ENCODE peak calls at places on chromosomes 13 and 19, in seven cellular contexts. C, I, D, O, R, E and J are unnamed samples.

GRCh38 chr19:46578450-46578849 is 22.7 kb upstream of the CALM3 start:
- DNase-seq in C (no peak), I (no peak), D (no peak), O (no peak), R (no peak), E (no peak), J (no peak)

GRCh38 chr19:33717878-33718277 is 78.8 kb upstream of the KCTD15 start:
- DNase-seq in C (no peak), I (no peak), D (no peak), O (no peak), R (no peak), E (no peak), J (no peak)

GRCh38 chr19:47274891-47275865 is 493 bp downstream of the INAFM1 start:
- DNase-seq in C (no peak), I (no peak), D (no peak), O (peak), R (no peak), E (peak), J (no peak)

GRCh38 chr19:19406878-19407639 is 1.6 kb downstream of the GATAD2A start:
- DNase-seq in C (peak), I (peak), D (peak), O (peak), R (no peak), E (peak), J (no peak)

GRCh38 chr19:5921777-5922176 is 7.7 kb downstream of the CAPS start:
- DNase-seq in C (no peak), I (no peak), D (no peak), O (no peak), R (no peak), E (no peak), J (no peak)

GRCh38 chr19:1312732-1313694 is 27.3 kb downstream of the EFNA2 start:
- DNase-seq in C (peak), I (no peak), D (no peak), O (no peak), R (no peak), E (peak), J (peak)

GRCh38 chr13:37797606-37798005 is 72.0 kb downstream of the TRPC4 start:
- DNase-seq in C (no peak), I (no peak), D (no peak), O (no peak), R (no peak), E (peak), J (no peak)

GRCh38 chr13:41905600-41906254 is 55.2 kb downstream of the VWA8 start:
- DNase-seq in C (peak), I (no peak), D (no peak), O (no peak), R (no peak), E (peak), J (no peak)

GRCh38 chr13:113148407-113148806 is 10.0 kb upstream of the PROZ start:
- DNase-seq in C (no peak), I (no peak), D (no peak), O (no peak), R (no peak), E (no peak), J (no peak)

GRCh38 chr13:50873481-50873880 is 30.0 kb upstream of the DLEU7 start:
- DNase-seq in C (no peak), I (no peak), D (no peak), O (no peak), R (no peak), E (no peak), J (no peak)

GRCh38 chr13:28558126-28558525 is 63.2 kb upstream of the FLT1 start:
- DNase-seq in C (no peak), I (no peak), D (no peak), O (no peak), R (no peak), E (peak), J (no peak)

GRCh38 chr13:73223372-73223781 is 164.6 kb downstream of the KLF5 start:
- DNase-seq in C (peak), I (no peak), D (no peak), O (no peak), R (no peak), E (no peak), J (no peak)

GRCh38 chr13:97879646-97880297 is 73.7 kb upstream of the IPO5 start:
- DNase-seq in C (no peak), I (no peak), D (no peak), O (no peak), R (no peak), E (peak), J (no peak)